ENCODE peak calls at places on chromosomes 1 and 21, in eight cellular contexts. Z, C, N, F, P, I, A and G are unnamed samples.

GRCh38 chr1:60461889-60462595 is 388.5 kb upstream of the C1orf87 start:
- DNase-seq in Z (no peak), C (no peak), N (no peak), F (no peak), P (no peak), I (no peak), A (no peak), G (no peak)

GRCh38 chr1:173161510-173162221 is 45.5 kb downstream of the TNFSF4 start:
- DNase-seq in Z (peak), C (peak), N (no peak), F (no peak), P (no peak), I (peak), A (no peak), G (peak)

GRCh38 chr1:232423591-232423990 is 206.3 kb downstream of the SIPA1L2 start:
- DNase-seq in Z (no peak), C (no peak), N (no peak), F (no peak), P (no peak), I (peak), A (no peak), G (peak)

GRCh38 chr21:30831194-30831765 is 1.7 kb upstream of the KRTAP7-1 start:
- DNase-seq in Z (peak), C (no peak), N (no peak), F (no peak), P (no peak), I (peak), A (no peak), G (peak)

GRCh38 chr1:162712317-162713029 is 78.0 kb upstream of the HSD17B7 start:
- DNase-seq in Z (no peak), C (no peak), N (no peak), F (no peak), P (no peak), I (no peak), A (no peak), G (no peak)

GRCh38 chr1:214637722-214638473 is 34.9 kb downstream of the CENPF start:
- DNase-seq in Z (no peak), C (no peak), N (peak), F (peak), P (no peak), I (peak), A (no peak), G (peak)

GRCh38 chr21:16580661-16581060 is 850.9 kb downstream of the USP25 start:
- DNase-seq in Z (no peak), C (no peak), N (no peak), F (no peak), P (no peak), I (no peak), A (no peak), G (no peak)

GRCh38 chr1:65279092-65279448 is 30.3 kb upstream of the DNAJC6 start:
- DNase-seq in Z (no peak), C (no peak), N (no peak), F (no peak), P (no peak), I (no peak), A (no peak), G (no peak)

GRCh38 chr1:180860535-180860934 is 52.2 kb upstream of the KIAA1614 start:
- DNase-seq in Z (no peak), C (no peak), N (no peak), F (no peak), P (no peak), I (no peak), A (no peak), G (no peak)

GRCh38 chr1:215052256-215052655 is 30.3 kb upstream of the KCNK2 start:
- DNase-seq in Z (no peak), C (no peak), N (no peak), F (no peak), P (no peak), I (no peak), A (no peak), G (no peak)

GRCh38 chr1:162892916-162893714 is 32.1 kb upstream of the CCDC190 start:
- DNase-seq in Z (no peak), C (no peak), N (no peak), F (no peak), P (peak), I (peak), A (no peak), G (peak)

GRCh38 chr1:6416906-6417305 is 2.8 kb downstream of the HES2 start:
- DNase-seq in Z (no peak), C (no peak), N (no peak), F (no peak), P (no peak), I (no peak), A (no peak), G (no peak)

GRCh38 chr21:15631342-15631741 is 98.4 kb upstream of the USP25 start:
- DNase-seq in Z (peak), C (peak), N (no peak), F (peak), P (no peak), I (peak), A (no peak), G (peak)

GRCh38 chr1:180173451-180173850 is 18.8 kb downstream of the QSOX1 start:
- DNase-seq in Z (no peak), C (no peak), N (no peak), F (no peak), P (no peak), I (no peak), A (no peak), G (no peak)

GRCh38 chr1:92784051-92784638 is 763 bp downstream of the EVI5 start:
- DNase-seq in Z (no peak), C (peak), N (peak), F (peak), P (no peak), I (peak), A (no peak), G (peak)

GRCh38 chr1:115329965-115330364 is 8.1 kb downstream of the NGF start:
- DNase-seq in Z (no peak), C (no peak), N (no peak), F (no peak), P (no peak), I (no peak), A (no peak), G (no peak)

GRCh38 chr1:48823161-48823560 is 46.5 kb upstream of the BEND5 start:
- DNase-seq in Z (no peak), C (no peak), N (no peak), F (no peak), P (no peak), I (peak), A (no peak), G (no peak)

GRCh38 chr21:38474124-38474523 is 24.2 kb downstream of the ERG start:
- DNase-seq in Z (no peak), C (no peak), N (no peak), F (no peak), P (no peak), I (no peak), A (no peak), G (no peak)

GRCh38 chr1:109669246-109669948 is 1.5 kb downstream of the GSTM2 start:
- DNase-seq in Z (no peak), C (no peak), N (no peak), F (no peak), P (no peak), I (no peak), A (no peak), G (no peak)

GRCh38 chr1:17363771-17364170 is 8.2 kb upstream of the PADI6 start:
- DNase-seq in Z (no peak), C (no peak), N (no peak), F (no peak), P (no peak), I (no peak), A (no peak), G (no peak)

GRCh38 chr1:94020764-94021579 is 100.0 kb downstream of the ABCA4 start:
- DNase-seq in Z (no peak), C (peak), N (no peak), F (peak), P (no peak), I (peak), A (no peak), G (peak)

GRCh38 chr1:232943679-232944252 is 6.6 kb upstream of the NTPCR start:
- DNase-seq in Z (no peak), C (no peak), N (no peak), F (no peak), P (no peak), I (no peak), A (no peak), G (no peak)